ENCODE peak calls at places on chromosomes 3 and 15, in four cellular contexts. One of them, this sample, is unnamed.

GRCh38 chr15:73994912-73995622 is 551 bp downstream of the PML start:
- DNase-seq in mucosa of descending colon: peak; percentile 72
- DNase-seq in transverse colon: peak; percentile 42
- DNase-seq in H9: no peak
- DNase-seq in this sample: peak; percentile 52

GRCh38 chr3:195532858-195533257 is 10.3 kb downstream of the PPP1R2 start:
- DNase-seq in mucosa of descending colon: no peak
- DNase-seq in transverse colon: no peak
- DNase-seq in H9: no peak
- DNase-seq in this sample: no peak

GRCh38 chr3:100759162-100759561 is 49.9 kb downstream of the TFG start:
- DNase-seq in mucosa of descending colon: no peak
- DNase-seq in transverse colon: no peak
- DNase-seq in H9: no peak
- DNase-seq in this sample: no peak

GRCh38 chr3:140580746-140581145 is 97.1 kb upstream of the TRIM42 start:
- DNase-seq in mucosa of descending colon: no peak
- DNase-seq in transverse colon: no peak
- DNase-seq in H9: no peak
- DNase-seq in this sample: no peak

GRCh38 chr3:127990051-127990450 is 62.2 kb upstream of the SEC61A1 start:
- DNase-seq in mucosa of descending colon: no peak
- DNase-seq in transverse colon: no peak
- DNase-seq in H9: no peak
- DNase-seq in this sample: no peak

GRCh38 chr3:123627673-123628670 is 43.1 kb upstream of the HACD2 start:
- DNase-seq in mucosa of descending colon: no peak
- DNase-seq in transverse colon: peak; percentile 47
- DNase-seq in H9: no peak
- DNase-seq in this sample: no peak

GRCh38 chr3:188469228-188469885 is 315.4 kb downstream of the LPP start:
- DNase-seq in mucosa of descending colon: no peak
- DNase-seq in transverse colon: no peak
- DNase-seq in H9: no peak
- DNase-seq in this sample: no peak

GRCh38 chr15:70636540-70637165 is 126.7 kb downstream of the UACA start:
- DNase-seq in mucosa of descending colon: no peak
- DNase-seq in transverse colon: no peak
- DNase-seq in H9: peak; percentile 46
- DNase-seq in this sample: no peak

GRCh38 chr15:23073890-23074631 is 34.7 kb upstream of the TUBGCP5 start:
- DNase-seq in mucosa of descending colon: no peak
- DNase-seq in transverse colon: peak; percentile 14
- DNase-seq in H9: no peak
- DNase-seq in this sample: no peak

GRCh38 chr15:74406992-74407705 is 26.6 kb downstream of the SEMA7A start:
- DNase-seq in mucosa of descending colon: no peak
- DNase-seq in transverse colon: no peak
- DNase-seq in H9: no peak
- DNase-seq in this sample: no peak

GRCh38 chr15:61681676-61682075 is 378.6 kb downstream of the VPS13C start:
- DNase-seq in mucosa of descending colon: no peak
- DNase-seq in transverse colon: no peak
- DNase-seq in H9: no peak
- DNase-seq in this sample: no peak

GRCh38 chr3:124730920-124731297 is 657 bp downstream of the UMPS start:
- DNase-seq in mucosa of descending colon: no peak
- DNase-seq in transverse colon: no peak
- DNase-seq in H9: no peak
- DNase-seq in this sample: no peak

GRCh38 chr3:66407281-66408218 is 93.3 kb downstream of the LRIG1 start:
- DNase-seq in mucosa of descending colon: peak; percentile 74
- DNase-seq in transverse colon: peak; percentile 79
- DNase-seq in H9: peak; percentile 85
- DNase-seq in this sample: peak; percentile 85

GRCh38 chr3:75332784-75333183 is 331.3 kb upstream of the FRG2C start:
- DNase-seq in mucosa of descending colon: no peak
- DNase-seq in transverse colon: no peak
- DNase-seq in H9: no peak
- DNase-seq in this sample: no peak

GRCh38 chr3:195544634-195545033 is 1.5 kb upstream of the PPP1R2 start:
- DNase-seq in mucosa of descending colon: no peak
- DNase-seq in transverse colon: no peak
- DNase-seq in H9: no peak
- DNase-seq in this sample: no peak

GRCh38 chr3:180595536-180595935 is 6.4 kb upstream of the TTC14 start:
- DNase-seq in mucosa of descending colon: no peak
- DNase-seq in transverse colon: no peak
- DNase-seq in H9: no peak
- DNase-seq in this sample: no peak

GRCh38 chr15:36407647-36408046 is 171.8 kb upstream of the CDIN1 start:
- DNase-seq in mucosa of descending colon: no peak
- DNase-seq in transverse colon: no peak
- DNase-seq in H9: no peak
- DNase-seq in this sample: no peak

GRCh38 chr15:65303687-65304392 is 637 bp upstream of the RNU5B-1 start:
- DNase-seq in mucosa of descending colon: peak; percentile 72
- DNase-seq in transverse colon: peak; percentile 81
- DNase-seq in H9: peak; percentile 64
- DNase-seq in this sample: peak; percentile 66

GRCh38 chr3:61222428-61222827 is 28.8 kb downstream of the FHIT start:
- DNase-seq in mucosa of descending colon: no peak
- DNase-seq in transverse colon: no peak
- DNase-seq in H9: no peak
- DNase-seq in this sample: no peak

GRCh38 chr3:61221759-61222362 is 29.4 kb downstream of the FHIT start:
- DNase-seq in mucosa of descending colon: no peak
- DNase-seq in transverse colon: no peak
- DNase-seq in H9: no peak
- DNase-seq in this sample: no peak

GRCh38 chr3:61218508-61218907 is 32.7 kb downstream of the FHIT start:
- DNase-seq in mucosa of descending colon: no peak
- DNase-seq in transverse colon: no peak
- DNase-seq in H9: no peak
- DNase-seq in this sample: no peak
- H3K4me1 ChIP-seq in mucosa of descending colon: no peaks in the 10 kb centered on the region
- H3K4me1 ChIP-seq in transverse colon: no peaks in the 10 kb centered on the region
- H3K4me1 ChIP-seq in H9: no peaks in the 10 kb centered on the region
- H3K4me1 ChIP-seq in this sample: no peaks in the 10 kb centered on the region

DNA sequence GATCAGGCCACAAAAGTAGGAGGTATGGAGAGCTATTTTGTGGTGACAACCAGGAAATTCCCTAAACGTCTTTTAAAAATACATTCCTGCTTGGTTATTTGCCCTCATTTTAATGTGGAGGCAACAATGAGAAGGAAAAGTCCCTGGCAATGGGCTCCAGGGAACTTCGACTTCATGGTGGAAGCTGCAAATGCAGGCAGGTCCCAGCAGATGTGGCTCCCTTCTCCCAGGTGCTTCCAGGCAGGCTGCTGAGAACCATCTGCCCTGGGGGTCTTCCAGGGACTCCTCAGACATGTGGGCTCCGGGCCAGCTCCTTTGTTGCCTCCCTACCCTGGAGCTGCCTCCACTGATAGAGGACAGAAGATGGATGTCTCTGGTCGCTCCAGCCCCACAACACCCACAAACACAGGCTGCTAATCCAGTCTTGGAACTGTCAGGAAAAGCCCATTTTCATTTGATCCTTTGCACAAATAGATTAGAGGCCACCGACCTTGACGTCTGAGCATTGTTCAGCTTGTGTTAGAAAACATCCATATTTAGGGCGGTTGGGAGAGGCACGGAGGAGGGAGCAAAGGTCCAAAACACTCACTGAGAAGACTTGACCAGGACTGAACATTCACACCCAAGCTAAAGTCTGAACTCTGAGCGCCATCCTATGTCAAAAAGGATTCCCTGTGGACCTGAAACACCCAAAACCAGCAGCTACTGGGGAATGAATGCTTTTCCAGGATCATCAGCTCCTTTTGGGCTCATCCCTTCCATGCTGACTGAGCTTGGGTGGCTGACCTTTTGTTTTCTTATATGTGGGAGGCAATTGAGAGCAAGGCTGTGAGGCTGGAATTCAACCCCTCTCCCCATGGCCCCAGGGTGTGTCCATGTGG is 30.2 kb upstream of the SLCO2A1 start:
- DNase-seq in mucosa of descending colon: no peak
- DNase-seq in transverse colon: peak; percentile 32
- DNase-seq in H9: no peak
- DNase-seq in this sample: peak; percentile 52
- H3K4me1 ChIP-seq in mucosa of descending colon: peaks cover 15% of the 10 kb centered on the region
- H3K4me1 ChIP-seq in transverse colon: peaks cover 7% of the 10 kb centered on the region
- H3K4me1 ChIP-seq in H9: peaks cover 3% of the 10 kb centered on the region
- H3K4me1 ChIP-seq in this sample: peaks cover 8% of the 10 kb centered on the region

DNA sequence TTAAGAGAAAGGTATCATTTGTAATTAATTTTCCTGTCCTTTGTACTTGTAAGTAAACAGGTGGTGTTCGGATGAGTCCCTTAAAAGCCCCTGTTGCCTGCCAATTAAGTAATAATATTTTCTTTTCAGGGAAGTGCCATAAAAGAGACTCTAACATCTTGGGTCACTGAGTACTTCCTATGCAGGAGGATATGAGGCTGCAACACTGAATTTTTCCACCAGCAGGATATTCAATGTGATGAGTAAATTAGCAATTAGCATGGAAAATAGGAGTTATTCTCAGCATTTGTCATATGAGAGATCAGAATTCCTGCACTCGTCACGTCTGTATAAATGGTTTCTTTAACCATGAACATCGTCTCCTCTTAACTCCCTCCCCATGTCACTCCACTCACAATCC is 45.4 kb downstream of the WWTR1 start:
- DNase-seq in mucosa of descending colon: no peak
- DNase-seq in transverse colon: no peak
- DNase-seq in H9: no peak
- DNase-seq in this sample: no peak
- H3K4me1 ChIP-seq in mucosa of descending colon: peaks cover 12% of the 10 kb centered on the region
- H3K4me1 ChIP-seq in transverse colon: no peaks in the 10 kb centered on the region
- H3K4me1 ChIP-seq in H9: no peaks in the 10 kb centered on the region
- H3K4me1 ChIP-seq in this sample: no peaks in the 10 kb centered on the region

GRCh38 chr3:153144779-153145178 is 17.2 kb upstream of the RAP2B start:
- DNase-seq in mucosa of descending colon: no peak
- DNase-seq in transverse colon: no peak
- DNase-seq in H9: no peak
- DNase-seq in this sample: no peak
- H3K4me1 ChIP-seq in mucosa of descending colon: peaks cover 7% of the 10 kb centered on the region
- H3K4me1 ChIP-seq in transverse colon: no peaks in the 10 kb centered on the region
- H3K4me1 ChIP-seq in H9: no peaks in the 10 kb centered on the region
- H3K4me1 ChIP-seq in this sample: no peaks in the 10 kb centered on the region

GRCh38 chr3:191331443-191331842 is 1.1 kb upstream of the UTS2B start:
- DNase-seq in mucosa of descending colon: no peak
- DNase-seq in transverse colon: no peak
- DNase-seq in H9: no peak
- DNase-seq in this sample: no peak
- H3K4me1 ChIP-seq in mucosa of descending colon: peaks cover 13% of the 10 kb centered on the region
- H3K4me1 ChIP-seq in transverse colon: no peaks in the 10 kb centered on the region
- H3K4me1 ChIP-seq in H9: peaks cover 6% of the 10 kb centered on the region
- H3K4me1 ChIP-seq in this sample: no peaks in the 10 kb centered on the region

GRCh38 chr15:48628832-48629231 is 16.7 kb downstream of the FBN1 start:
- DNase-seq in mucosa of descending colon: no peak
- DNase-seq in transverse colon: no peak
- DNase-seq in H9: no peak
- DNase-seq in this sample: no peak
- H3K4me1 ChIP-seq in mucosa of descending colon: no peaks in the 10 kb centered on the region
- H3K4me1 ChIP-seq in transverse colon: no peaks in the 10 kb centered on the region
- H3K4me1 ChIP-seq in H9: no peaks in the 10 kb centered on the region
- H3K4me1 ChIP-seq in this sample: no peaks in the 10 kb centered on the region

GRCh38 chr3:129428020-129428381 is 435 bp downstream of the EFCAB12 start:
- DNase-seq in mucosa of descending colon: no peak
- DNase-seq in transverse colon: no peak
- DNase-seq in H9: no peak
- DNase-seq in this sample: no peak

GRCh38 chr3:129429080-129429451 is 630 bp upstream of the EFCAB12 start:
- DNase-seq in mucosa of descending colon: no peak
- DNase-seq in transverse colon: no peak
- DNase-seq in H9: no peak
- DNase-seq in this sample: no peak

GRCh38 chr3:129428382-129429079 is at the start of gene EFCAB12:
- DNase-seq in mucosa of descending colon: peak; percentile 96
- DNase-seq in transverse colon: peak; percentile 96
- DNase-seq in H9: peak; percentile 95
- DNase-seq in this sample: peak; percentile 97

GRCh38 chr3:129432036-129432435 is 3.6 kb upstream of the EFCAB12 start:
- DNase-seq in mucosa of descending colon: no peak
- DNase-seq in transverse colon: no peak
- DNase-seq in H9: no peak
- DNase-seq in this sample: no peak

DNA sequence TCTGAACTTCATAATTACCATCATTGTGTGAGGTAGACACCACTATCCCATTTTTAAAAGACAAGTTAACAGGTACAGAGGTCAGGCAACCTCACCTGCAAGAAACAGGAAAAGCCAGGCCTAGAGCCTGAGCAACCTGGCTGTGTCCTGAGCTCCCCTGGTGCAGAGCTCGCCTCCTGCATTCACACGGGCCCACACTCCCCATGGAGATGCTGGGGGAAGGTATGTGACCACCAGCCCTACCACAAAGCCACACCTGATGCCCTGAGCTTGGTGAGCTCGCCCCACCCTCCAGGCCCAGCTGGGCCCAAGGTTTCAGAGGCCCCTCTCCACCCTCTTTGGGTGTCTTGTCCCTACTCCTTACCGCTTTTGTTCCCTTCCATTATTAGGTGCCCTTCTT is 1.2 kb upstream of the EFCAB12 start:
- DNase-seq in mucosa of descending colon: no peak
- DNase-seq in transverse colon: no peak
- DNase-seq in H9: peak; percentile 64
- DNase-seq in this sample: no peak
- H3K4me1 ChIP-seq in mucosa of descending colon: peaks cover 5% of the 10 kb centered on the region
- H3K4me1 ChIP-seq in transverse colon: peaks cover 3% of the 10 kb centered on the region
- H3K4me1 ChIP-seq in H9: peaks cover 5% of the 10 kb centered on the region
- H3K4me1 ChIP-seq in this sample: no peaks in the 10 kb centered on the region

This sample was measured in colonic mucosa.